ENCODE peak calls at places on chromosomes 13 and 19, in four cellular contexts. One of them, this sample, is unnamed.

GRCh38 chr19:35545855-35546381 is 492 bp downstream of the TMEM147 start:
- DNase-seq in activated T-helper 9 cell treated with anti-CD3 and anti-CD28 coated beads, Interleukin-2, amount 50 U/mL, for 16 hours: peak
- DNase-seq in stimulated activated effector memory CD8-positive, alpha-beta T cell treated with anti-CD3 and anti-CD28 coated beads, Interleukin-12 subunit alpha, Interleukin-12 subunit beta, amount 100 ng/mL, for 72 hours: peak
- DNase-seq in pons: no peak
- DNase-seq in this sample: peak

GRCh38 chr19:11204943-11205349 is 7.6 kb upstream of the KANK2 start:
- DNase-seq in activated T-helper 9 cell treated with anti-CD3 and anti-CD28 coated beads, Interleukin-2, amount 50 U/mL, for 16 hours: no peak
- DNase-seq in stimulated activated effector memory CD8-positive, alpha-beta T cell treated with anti-CD3 and anti-CD28 coated beads, Interleukin-12 subunit alpha, Interleukin-12 subunit beta, amount 100 ng/mL, for 72 hours: no peak
- DNase-seq in pons: no peak
- DNase-seq in this sample: no peak

GRCh38 chr13:46640843-46641242 is 87.9 kb downstream of the LRCH1 start:
- DNase-seq in activated T-helper 9 cell treated with anti-CD3 and anti-CD28 coated beads, Interleukin-2, amount 50 U/mL, for 16 hours: no peak
- DNase-seq in stimulated activated effector memory CD8-positive, alpha-beta T cell treated with anti-CD3 and anti-CD28 coated beads, Interleukin-12 subunit alpha, Interleukin-12 subunit beta, amount 100 ng/mL, for 72 hours: no peak
- DNase-seq in pons: no peak
- DNase-seq in this sample: no peak

GRCh38 chr19:58117841-58118575 is 20.0 kb upstream of the ZSCAN18 start:
- DNase-seq in activated T-helper 9 cell treated with anti-CD3 and anti-CD28 coated beads, Interleukin-2, amount 50 U/mL, for 16 hours: no peak
- DNase-seq in stimulated activated effector memory CD8-positive, alpha-beta T cell treated with anti-CD3 and anti-CD28 coated beads, Interleukin-12 subunit alpha, Interleukin-12 subunit beta, amount 100 ng/mL, for 72 hours: no peak
- DNase-seq in pons: no peak
- DNase-seq in this sample: no peak

GRCh38 chr13:37617162-37617561 is 18.6 kb upstream of the POSTN start:
- DNase-seq in activated T-helper 9 cell treated with anti-CD3 and anti-CD28 coated beads, Interleukin-2, amount 50 U/mL, for 16 hours: no peak
- DNase-seq in stimulated activated effector memory CD8-positive, alpha-beta T cell treated with anti-CD3 and anti-CD28 coated beads, Interleukin-12 subunit alpha, Interleukin-12 subunit beta, amount 100 ng/mL, for 72 hours: no peak
- DNase-seq in pons: no peak
- DNase-seq in this sample: no peak

GRCh38 chr19:14333101-14333871 is 48.0 kb upstream of the ADGRE5 start:
- DNase-seq in activated T-helper 9 cell treated with anti-CD3 and anti-CD28 coated beads, Interleukin-2, amount 50 U/mL, for 16 hours: no peak
- DNase-seq in stimulated activated effector memory CD8-positive, alpha-beta T cell treated with anti-CD3 and anti-CD28 coated beads, Interleukin-12 subunit alpha, Interleukin-12 subunit beta, amount 100 ng/mL, for 72 hours: no peak
- DNase-seq in pons: no peak
- DNase-seq in this sample: no peak

GRCh38 chr19:35935911-35936737 is at the start of gene LRFN3:
- DNase-seq in activated T-helper 9 cell treated with anti-CD3 and anti-CD28 coated beads, Interleukin-2, amount 50 U/mL, for 16 hours: peak
- DNase-seq in stimulated activated effector memory CD8-positive, alpha-beta T cell treated with anti-CD3 and anti-CD28 coated beads, Interleukin-12 subunit alpha, Interleukin-12 subunit beta, amount 100 ng/mL, for 72 hours: peak
- DNase-seq in pons: peak
- DNase-seq in this sample: no peak

GRCh38 chr13:98674968-98675528 is 77.4 kb downstream of the SLC15A1 start:
- DNase-seq in activated T-helper 9 cell treated with anti-CD3 and anti-CD28 coated beads, Interleukin-2, amount 50 U/mL, for 16 hours: no peak
- DNase-seq in stimulated activated effector memory CD8-positive, alpha-beta T cell treated with anti-CD3 and anti-CD28 coated beads, Interleukin-12 subunit alpha, Interleukin-12 subunit beta, amount 100 ng/mL, for 72 hours: no peak
- DNase-seq in pons: no peak
- DNase-seq in this sample: no peak

GRCh38 chr13:50951366-50951765 is 41.8 kb downstream of the RNASEH2B start:
- DNase-seq in activated T-helper 9 cell treated with anti-CD3 and anti-CD28 coated beads, Interleukin-2, amount 50 U/mL, for 16 hours: no peak
- DNase-seq in stimulated activated effector memory CD8-positive, alpha-beta T cell treated with anti-CD3 and anti-CD28 coated beads, Interleukin-12 subunit alpha, Interleukin-12 subunit beta, amount 100 ng/mL, for 72 hours: no peak
- DNase-seq in pons: peak
- DNase-seq in this sample: no peak

GRCh38 chr13:113650275-113650674 is 7.7 kb downstream of the ATP4B start:
- DNase-seq in activated T-helper 9 cell treated with anti-CD3 and anti-CD28 coated beads, Interleukin-2, amount 50 U/mL, for 16 hours: no peak
- DNase-seq in stimulated activated effector memory CD8-positive, alpha-beta T cell treated with anti-CD3 and anti-CD28 coated beads, Interleukin-12 subunit alpha, Interleukin-12 subunit beta, amount 100 ng/mL, for 72 hours: no peak
- DNase-seq in pons: no peak
- DNase-seq in this sample: no peak

GRCh38 chr19:43525836-43526771 is 897 bp downstream of the ETHE1 start:
- DNase-seq in activated T-helper 9 cell treated with anti-CD3 and anti-CD28 coated beads, Interleukin-2, amount 50 U/mL, for 16 hours: no peak
- DNase-seq in stimulated activated effector memory CD8-positive, alpha-beta T cell treated with anti-CD3 and anti-CD28 coated beads, Interleukin-12 subunit alpha, Interleukin-12 subunit beta, amount 100 ng/mL, for 72 hours: peak
- DNase-seq in pons: no peak
- DNase-seq in this sample: no peak

GRCh38 chr19:40305403-40305802 is 20.3 kb upstream of the AKT2 start:
- DNase-seq in activated T-helper 9 cell treated with anti-CD3 and anti-CD28 coated beads, Interleukin-2, amount 50 U/mL, for 16 hours: peak
- DNase-seq in stimulated activated effector memory CD8-positive, alpha-beta T cell treated with anti-CD3 and anti-CD28 coated beads, Interleukin-12 subunit alpha, Interleukin-12 subunit beta, amount 100 ng/mL, for 72 hours: peak
- DNase-seq in pons: peak
- DNase-seq in this sample: peak

GRCh38 chr13:95356916-95357315 is 55.7 kb upstream of the ABCC4 start:
- DNase-seq in activated T-helper 9 cell treated with anti-CD3 and anti-CD28 coated beads, Interleukin-2, amount 50 U/mL, for 16 hours: no peak
- DNase-seq in stimulated activated effector memory CD8-positive, alpha-beta T cell treated with anti-CD3 and anti-CD28 coated beads, Interleukin-12 subunit alpha, Interleukin-12 subunit beta, amount 100 ng/mL, for 72 hours: no peak
- DNase-seq in pons: no peak
- DNase-seq in this sample: no peak

GRCh38 chr13:97977376-97977705 is 23.9 kb downstream of the IPO5 start:
- DNase-seq in activated T-helper 9 cell treated with anti-CD3 and anti-CD28 coated beads, Interleukin-2, amount 50 U/mL, for 16 hours: no peak
- DNase-seq in stimulated activated effector memory CD8-positive, alpha-beta T cell treated with anti-CD3 and anti-CD28 coated beads, Interleukin-12 subunit alpha, Interleukin-12 subunit beta, amount 100 ng/mL, for 72 hours: no peak
- DNase-seq in pons: no peak
- DNase-seq in this sample: no peak

GRCh38 chr19:29664753-29665214 is 477 bp upstream of the PLEKHF1 start:
- DNase-seq in activated T-helper 9 cell treated with anti-CD3 and anti-CD28 coated beads, Interleukin-2, amount 50 U/mL, for 16 hours: no peak
- DNase-seq in stimulated activated effector memory CD8-positive, alpha-beta T cell treated with anti-CD3 and anti-CD28 coated beads, Interleukin-12 subunit alpha, Interleukin-12 subunit beta, amount 100 ng/mL, for 72 hours: no peak
- DNase-seq in pons: no peak
- DNase-seq in this sample: no peak

GRCh38 chr13:114151565-114152284 is 19.3 kb upstream of the RASA3 start:
- DNase-seq in activated T-helper 9 cell treated with anti-CD3 and anti-CD28 coated beads, Interleukin-2, amount 50 U/mL, for 16 hours: peak
- DNase-seq in stimulated activated effector memory CD8-positive, alpha-beta T cell treated with anti-CD3 and anti-CD28 coated beads, Interleukin-12 subunit alpha, Interleukin-12 subunit beta, amount 100 ng/mL, for 72 hours: no peak
- DNase-seq in pons: no peak
- DNase-seq in this sample: no peak

GRCh38 chr19:39111593-39112199 is 13.9 kb upstream of the PAK4 start:
- DNase-seq in activated T-helper 9 cell treated with anti-CD3 and anti-CD28 coated beads, Interleukin-2, amount 50 U/mL, for 16 hours: no peak
- DNase-seq in stimulated activated effector memory CD8-positive, alpha-beta T cell treated with anti-CD3 and anti-CD28 coated beads, Interleukin-12 subunit alpha, Interleukin-12 subunit beta, amount 100 ng/mL, for 72 hours: no peak
- DNase-seq in pons: no peak
- DNase-seq in this sample: no peak

GRCh38 chr13:112143753-112144615 is 77.0 kb downstream of the SOX1 start:
- DNase-seq in activated T-helper 9 cell treated with anti-CD3 and anti-CD28 coated beads, Interleukin-2, amount 50 U/mL, for 16 hours: no peak
- DNase-seq in stimulated activated effector memory CD8-positive, alpha-beta T cell treated with anti-CD3 and anti-CD28 coated beads, Interleukin-12 subunit alpha, Interleukin-12 subunit beta, amount 100 ng/mL, for 72 hours: no peak
- DNase-seq in pons: no peak
- DNase-seq in this sample: no peak

GRCh38 chr19:10206226-10206873 is 11.6 kb upstream of the DNMT1 start:
- DNase-seq in activated T-helper 9 cell treated with anti-CD3 and anti-CD28 coated beads, Interleukin-2, amount 50 U/mL, for 16 hours: no peak
- DNase-seq in stimulated activated effector memory CD8-positive, alpha-beta T cell treated with anti-CD3 and anti-CD28 coated beads, Interleukin-12 subunit alpha, Interleukin-12 subunit beta, amount 100 ng/mL, for 72 hours: no peak
- DNase-seq in pons: no peak
- DNase-seq in this sample: no peak

GRCh38 chr19:2824129-2824528 is 4.5 kb downstream of the ZNF554 start:
- DNase-seq in activated T-helper 9 cell treated with anti-CD3 and anti-CD28 coated beads, Interleukin-2, amount 50 U/mL, for 16 hours: no peak
- DNase-seq in stimulated activated effector memory CD8-positive, alpha-beta T cell treated with anti-CD3 and anti-CD28 coated beads, Interleukin-12 subunit alpha, Interleukin-12 subunit beta, amount 100 ng/mL, for 72 hours: no peak
- DNase-seq in pons: no peak
- DNase-seq in this sample: no peak

GRCh38 chr19:49113762-49114629 is at the start of gene LIN7B:
- DNase-seq in activated T-helper 9 cell treated with anti-CD3 and anti-CD28 coated beads, Interleukin-2, amount 50 U/mL, for 16 hours: peak
- DNase-seq in stimulated activated effector memory CD8-positive, alpha-beta T cell treated with anti-CD3 and anti-CD28 coated beads, Interleukin-12 subunit alpha, Interleukin-12 subunit beta, amount 100 ng/mL, for 72 hours: peak
- DNase-seq in pons: no peak
- DNase-seq in this sample: peak

GRCh38 chr19:1012334-1012733 is 8.6 kb downstream of the TMEM259 start:
- DNase-seq in activated T-helper 9 cell treated with anti-CD3 and anti-CD28 coated beads, Interleukin-2, amount 50 U/mL, for 16 hours: no peak
- DNase-seq in stimulated activated effector memory CD8-positive, alpha-beta T cell treated with anti-CD3 and anti-CD28 coated beads, Interleukin-12 subunit alpha, Interleukin-12 subunit beta, amount 100 ng/mL, for 72 hours: no peak
- DNase-seq in pons: no peak
- DNase-seq in this sample: no peak

This sample was measured in natural killer cell treated with Interleukin-12 subunit alpha and Interleukin-12 subunit beta and Interleukin-15 and Interleukin-18, amount 100 ng/mL, for 72 hours.